ENCODE peak calls at places on chromosomes 5 and 9, in ten cellular contexts. S, F, H, T, R, Z, X, Y, E and G are unnamed samples.

GRCh38 chr9:114284316-114285060 is 38.4 kb upstream of the ORM1 start:
- DNase-seq in H (no peak), X (peak; percentile 30), Z (no peak), S (no peak), F (no peak), R (no peak), Y (no peak), E (no peak), T (no peak), G (no peak)

GRCh38 chr5:150059623-150060022 is 26.7 kb downstream of the CSF1R start:
- DNase-seq in X (no peak), H (no peak), Z (no peak), S (no peak), R (no peak), T (no peak), E (no peak), F (no peak), Y (no peak), G (no peak)

GRCh38 chr9:15485836-15486678 is 24.7 kb downstream of the PSIP1 start:
- DNase-seq in S (peak; percentile 25), T (no peak), F (peak; percentile 31), Y (no peak), Z (no peak), X (no peak), E (no peak), R (peak; percentile 12), H (no peak), G (no peak)

GRCh38 chr9:129802833-129803678 is at the start of gene TOR1B:
- DNase-seq in E (peak; percentile 93), T (peak; percentile 91), H (peak; percentile 47), F (peak; percentile 96), S (peak; percentile 86), X (peak; percentile 93), Y (peak; percentile 94), Z (peak; percentile 95), R (peak; percentile 95), G (peak; percentile 73)

GRCh38 chr5:72377920-72378635 is 57.9 kb downstream of the PTCD2 start:
- DNase-seq in X (no peak), T (no peak), F (peak; percentile 32), R (no peak), E (no peak), Z (no peak), H (no peak), Y (no peak), S (no peak), G (no peak)

GRCh38 chr9:121684381-121685145 is 33.1 kb downstream of the DAB2IP start:
- DNase-seq in R (peak; percentile 46), X (no peak), Z (no peak), H (no peak), E (peak; percentile 69), T (peak; percentile 39), Y (peak; percentile 13), S (no peak), F (peak; percentile 73), G (no peak)

GRCh38 chr9:35191105-35191504 is 29.3 kb downstream of the UNC13B start:
- DNase-seq in T (no peak), E (no peak), H (no peak), R (no peak), X (no peak), Z (no peak), S (no peak), F (no peak), Y (no peak), G (no peak)

GRCh38 chr9:19441730-19442129 is 32.9 kb downstream of the ACER2 start:
- DNase-seq in S (no peak), F (no peak), Z (no peak), E (no peak), Y (no peak), X (no peak), H (no peak), R (no peak), T (no peak), G (no peak)

GRCh38 chr9:99262949-99263418 is 40.9 kb downstream of the SEC61B start:
- DNase-seq in R (no peak), X (no peak), Y (no peak), Z (no peak), T (no peak), H (no peak), F (no peak), E (no peak), S (no peak), G (no peak)

GRCh38 chr5:125376059-125376641 is 629.7 kb upstream of the ZNF608 start:
- DNase-seq in S (no peak), F (no peak), H (no peak), X (no peak), R (no peak), Y (no peak), Z (no peak), E (no peak), T (no peak), G (no peak)

GRCh38 chr5:132065351-132065937 is 5.0 kb downstream of the IL3 start:
- DNase-seq in S (no peak), E (peak; percentile 72), Y (peak; percentile 40), F (peak; percentile 79), X (peak; percentile 78), R (peak; percentile 70), T (peak; percentile 23), H (peak; percentile 78), Z (peak; percentile 32), G (no peak)

GRCh38 chr5:43482490-43483064 is 1.1 kb downstream of the TMEM267 start:
- DNase-seq in H (no peak), X (no peak), S (no peak), Y (no peak), R (no peak), T (no peak), E (no peak), Z (no peak), F (no peak), G (no peak)

GRCh38 chr9:120117081-120117480 is 462.9 kb downstream of the CDK5RAP2 start:
- DNase-seq in S (no peak), E (no peak), X (no peak), R (no peak), T (no peak), Z (no peak), H (no peak), Y (no peak), F (no peak), G (no peak)

GRCh38 chr5:132094393-132095076 is 20.9 kb downstream of the CSF2 start:
- DNase-seq in Y (no peak), F (no peak), S (no peak), E (no peak), Z (no peak), T (no peak), R (no peak), X (peak; percentile 89), H (peak; percentile 40), G (no peak)

GRCh38 chr5:125560476-125561225 is 814.2 kb upstream of the ZNF608 start:
- DNase-seq in E (no peak), F (no peak), R (no peak), Y (no peak), Z (no peak), T (no peak), S (no peak), X (no peak), H (no peak), G (no peak)

GRCh38 chr5:150206076-150206779 is 16.4 kb downstream of the SLC6A7 start:
- DNase-seq in H (no peak), Y (peak; percentile 56), T (no peak), Z (no peak), X (no peak), R (no peak), E (no peak), S (no peak), F (no peak), G (no peak)